ENCODE peak calls at places on chromosomes 1 and 21, in four cellular contexts. One of them, this sample, is unnamed.

GRCh38 chr1:175649416-175649815 is 94.0 kb downstream of the TNR start:
- DNase-seq in psoas muscle: no peak
- DNase-seq in keratinocyte: no peak
- DNase-seq in Panc1: no peak
- DNase-seq in this sample: no peak

GRCh38 chr1:41286486-41286885 is 44.4 kb upstream of the SCMH1 start:
- DNase-seq in psoas muscle: no peak
- DNase-seq in keratinocyte: no peak
- DNase-seq in Panc1: no peak
- DNase-seq in this sample: no peak

GRCh38 chr21:25513810-25514209 is 93.5 kb downstream of the MRPL39 start:
- DNase-seq in psoas muscle: no peak
- DNase-seq in keratinocyte: no peak
- DNase-seq in Panc1: no peak
- DNase-seq in this sample: no peak

GRCh38 chr1:35876988-35877387 is 6.0 kb upstream of the AGO1 start:
- DNase-seq in psoas muscle: no peak
- DNase-seq in keratinocyte: no peak
- DNase-seq in Panc1: no peak
- DNase-seq in this sample: no peak

GRCh38 chr1:6624712-6625578 is at the start of gene THAP3:
- DNase-seq in psoas muscle: peak; percentile 90
- DNase-seq in keratinocyte: no peak
- DNase-seq in Panc1: peak; percentile 78
- DNase-seq in this sample: no peak

GRCh38 chr1:42937141-42937696 is 21.4 kb downstream of the SLC2A1 start:
- DNase-seq in psoas muscle: no peak
- DNase-seq in keratinocyte: peak; percentile 79
- DNase-seq in Panc1: no peak
- DNase-seq in this sample: no peak

GRCh38 chr1:171267391-171267790 is 19.1 kb downstream of the FMO1 start:
- DNase-seq in psoas muscle: no peak
- DNase-seq in keratinocyte: peak; percentile 89
- DNase-seq in Panc1: no peak
- DNase-seq in this sample: no peak

GRCh38 chr1:59640851-59641250 is 173.9 kb upstream of the HOOK1 start:
- DNase-seq in psoas muscle: peak; percentile 49
- DNase-seq in keratinocyte: no peak
- DNase-seq in Panc1: no peak
- DNase-seq in this sample: no peak

GRCh38 chr1:31102501-31102950 is 37.0 kb upstream of the PUM1 start:
- DNase-seq in psoas muscle: no peak
- DNase-seq in keratinocyte: peak; percentile 46
- DNase-seq in Panc1: no peak
- DNase-seq in this sample: no peak

GRCh38 chr1:247448107-247448778 is 9.7 kb downstream of the OR2B11 start:
- DNase-seq in psoas muscle: peak; percentile 66
- DNase-seq in keratinocyte: no peak
- DNase-seq in Panc1: peak; percentile 24
- DNase-seq in this sample: peak; percentile 41

GRCh38 chr21:38696617-38697016 is 109.1 kb upstream of the ETS2 start:
- DNase-seq in psoas muscle: no peak
- DNase-seq in keratinocyte: no peak
- DNase-seq in Panc1: no peak
- DNase-seq in this sample: no peak

GRCh38 chr1:79079770-79080169 is 73.2 kb upstream of the ADGRL4 start:
- DNase-seq in psoas muscle: no peak
- DNase-seq in keratinocyte: no peak
- DNase-seq in Panc1: no peak
- DNase-seq in this sample: peak; percentile 16

GRCh38 chr1:89708727-89709375 is 75.9 kb downstream of the LRRC8C start:
- DNase-seq in psoas muscle: no peak
- DNase-seq in keratinocyte: no peak
- DNase-seq in Panc1: no peak
- DNase-seq in this sample: no peak

GRCh38 chr1:214551436-214552173 is at the start of gene PTPN14:
- DNase-seq in psoas muscle: peak; percentile 90
- DNase-seq in keratinocyte: no peak
- DNase-seq in Panc1: no peak
- DNase-seq in this sample: no peak

GRCh38 chr1:153697873-153698647 is 19.6 kb downstream of the NPR1 start:
- DNase-seq in psoas muscle: peak; percentile 77
- DNase-seq in keratinocyte: no peak
- DNase-seq in Panc1: no peak
- DNase-seq in this sample: no peak

GRCh38 chr21:30194701-30195299 is 21.1 kb downstream of the CLDN8 start:
- DNase-seq in psoas muscle: no peak
- DNase-seq in keratinocyte: peak; percentile 42
- DNase-seq in Panc1: no peak
- DNase-seq in this sample: peak; percentile 4

GRCh38 chr1:94978401-94978800 is 51.5 kb upstream of the CNN3 start:
- DNase-seq in psoas muscle: no peak
- DNase-seq in keratinocyte: no peak
- DNase-seq in Panc1: no peak
- DNase-seq in this sample: no peak

GRCh38 chr1:240341365-240342250 is 249.9 kb downstream of the FMN2 start:
- DNase-seq in psoas muscle: no peak
- DNase-seq in keratinocyte: no peak
- DNase-seq in Panc1: no peak
- DNase-seq in this sample: no peak

GRCh38 chr1:204307334-204307883 is 52.3 kb downstream of the PLEKHA6 start:
- DNase-seq in psoas muscle: no peak
- DNase-seq in keratinocyte: no peak
- DNase-seq in Panc1: no peak
- DNase-seq in this sample: peak; percentile 61

GRCh38 chr1:186739515-186739914 is 59.3 kb upstream of the PTGS2 start:
- DNase-seq in psoas muscle: no peak
- DNase-seq in keratinocyte: no peak
- DNase-seq in Panc1: no peak
- DNase-seq in this sample: no peak

GRCh38 chr1:169024800-169025253 is 81.7 kb upstream of the ATP1B1 start:
- DNase-seq in psoas muscle: no peak
- DNase-seq in keratinocyte: no peak
- DNase-seq in Panc1: no peak
- DNase-seq in this sample: no peak

GRCh38 chr21:32422064-32422463 is 9.6 kb downstream of the EVA1C start:
- DNase-seq in psoas muscle: no peak
- DNase-seq in keratinocyte: no peak
- DNase-seq in Panc1: no peak
- DNase-seq in this sample: no peak

GRCh38 chr1:46246548-46247432 is 773 bp upstream of the RAD54L start:
- DNase-seq in psoas muscle: peak; percentile 40
- DNase-seq in keratinocyte: no peak
- DNase-seq in Panc1: no peak
- DNase-seq in this sample: peak; percentile 60

GRCh38 chr1:14924012-14924452 is 229.5 kb upstream of the TMEM51 start:
- DNase-seq in psoas muscle: peak; percentile 78
- DNase-seq in keratinocyte: no peak
- DNase-seq in Panc1: no peak
- DNase-seq in this sample: no peak

GRCh38 chr1:215665212-215665611 is 98.1 kb downstream of the KCTD3 start:
- DNase-seq in psoas muscle: no peak
- DNase-seq in keratinocyte: no peak
- DNase-seq in Panc1: no peak
- DNase-seq in this sample: no peak

GRCh38 chr1:56773341-56774066 is 45.7 kb downstream of the FYB2 start:
- DNase-seq in psoas muscle: no peak
- DNase-seq in keratinocyte: no peak
- DNase-seq in Panc1: no peak
- DNase-seq in this sample: no peak

GRCh38 chr21:32946654-32947053 is 79.1 kb upstream of the OLIG2 start:
- DNase-seq in psoas muscle: no peak
- DNase-seq in keratinocyte: no peak
- DNase-seq in Panc1: no peak
- DNase-seq in this sample: no peak

GRCh38 chr1:36177589-36178463 is 21.9 kb downstream of the MAP7D1 start:
- DNase-seq in psoas muscle: no peak
- DNase-seq in keratinocyte: no peak
- DNase-seq in Panc1: no peak
- DNase-seq in this sample: no peak

GRCh38 chr1:53754484-53755312 is 15.7 kb upstream of the GLIS1 start:
- DNase-seq in psoas muscle: no peak
- DNase-seq in keratinocyte: no peak
- DNase-seq in Panc1: no peak
- DNase-seq in this sample: peak; percentile 54

GRCh38 chr21:35796834-35797233 is 263.5 kb downstream of the SETD4 start:
- DNase-seq in psoas muscle: no peak
- DNase-seq in keratinocyte: no peak
- DNase-seq in Panc1: no peak
- DNase-seq in this sample: no peak

GRCh38 chr21:36891123-36891522 is 75.3 kb downstream of the HLCS start:
- DNase-seq in psoas muscle: no peak
- DNase-seq in keratinocyte: no peak
- DNase-seq in Panc1: no peak
- DNase-seq in this sample: no peak

GRCh38 chr1:155295942-155296267 is 5.3 kb downstream of the PKLR start:
- DNase-seq in psoas muscle: no peak
- DNase-seq in keratinocyte: no peak
- DNase-seq in Panc1: no peak
- DNase-seq in this sample: no peak

GRCh38 chr1:207050428-207050767 is 610 bp downstream of the YOD1 start:
- DNase-seq in psoas muscle: no peak
- DNase-seq in keratinocyte: no peak
- DNase-seq in Panc1: no peak
- DNase-seq in this sample: no peak

GRCh38 chr1:207047529-207047928 is 3.5 kb downstream of the YOD1 start:
- DNase-seq in psoas muscle: no peak
- DNase-seq in keratinocyte: no peak
- DNase-seq in Panc1: no peak
- DNase-seq in this sample: no peak

GRCh38 chr1:207049974-207050391 is 1.0 kb downstream of the YOD1 start:
- DNase-seq in psoas muscle: no peak
- DNase-seq in keratinocyte: no peak
- DNase-seq in Panc1: no peak
- DNase-seq in this sample: no peak

GRCh38 chr1:207049514-207049913 is 1.5 kb downstream of the YOD1 start:
- DNase-seq in psoas muscle: no peak
- DNase-seq in keratinocyte: no peak
- DNase-seq in Panc1: no peak
- DNase-seq in this sample: no peak

GRCh38 chr1:207049054-207049453 is 2.0 kb downstream of the YOD1 start:
- DNase-seq in psoas muscle: no peak
- DNase-seq in keratinocyte: no peak
- DNase-seq in Panc1: no peak
- DNase-seq in this sample: no peak
- H3K4me1 ChIP-seq in psoas muscle: peaks cover 39% of the 10 kb centered on the region
- H3K4me1 ChIP-seq in keratinocyte: peaks cover 50% of the 10 kb centered on the region
- H3K4me1 ChIP-seq in Panc1: peaks cover 13% of the 10 kb centered on the region
- H3K4me1 ChIP-seq in this sample: no peaks in the 10 kb centered on the region

GRCh38 chr1:179866616-179867015 is 11.0 kb downstream of the TOR1AIP2 start:
- DNase-seq in psoas muscle: no peak
- DNase-seq in keratinocyte: no peak
- DNase-seq in Panc1: no peak
- DNase-seq in this sample: no peak
- H3K9me3 ChIP-seq in psoas muscle: no peaks in the 10 kb centered on the region
- H3K9me3 ChIP-seq in keratinocyte: no peaks in the 10 kb centered on the region
- H3K9me3 ChIP-seq in Panc1: no peaks in the 10 kb centered on the region
- H3K9me3 ChIP-seq in this sample: no peaks in the 10 kb centered on the region

GRCh38 chr1:51439053-51439452 is 80.0 kb downstream of the EPS15 start:
- DNase-seq in psoas muscle: no peak
- DNase-seq in keratinocyte: no peak
- DNase-seq in Panc1: no peak
- DNase-seq in this sample: no peak

GRCh38 chr1:51435902-51436301 is 83.2 kb downstream of the EPS15 start:
- DNase-seq in psoas muscle: no peak
- DNase-seq in keratinocyte: no peak
- DNase-seq in Panc1: no peak
- DNase-seq in this sample: no peak

GRCh38 chr1:51433269-51433971 is 85.6 kb downstream of the EPS15 start:
- DNase-seq in psoas muscle: no peak
- DNase-seq in keratinocyte: no peak
- DNase-seq in Panc1: no peak
- DNase-seq in this sample: no peak

GRCh38 chr1:51439895-51440294 is 79.2 kb downstream of the EPS15 start:
- DNase-seq in psoas muscle: no peak
- DNase-seq in keratinocyte: no peak
- DNase-seq in Panc1: no peak
- DNase-seq in this sample: no peak

GRCh38 chr1:51433972-51434510 is 85.0 kb downstream of the EPS15 start:
- DNase-seq in psoas muscle: no peak
- DNase-seq in keratinocyte: no peak
- DNase-seq in Panc1: no peak
- DNase-seq in this sample: no peak
- H3K4me1 ChIP-seq in psoas muscle: no peaks in the 10 kb centered on the region
- H3K4me1 ChIP-seq in keratinocyte: peaks cover 7% of the 10 kb centered on the region
- H3K4me1 ChIP-seq in Panc1: no peaks in the 10 kb centered on the region
- H3K4me1 ChIP-seq in this sample: no peaks in the 10 kb centered on the region

GRCh38 chr1:12640958-12641272 is 3.0 kb upstream of the AADACL4 start:
- DNase-seq in psoas muscle: no peak
- DNase-seq in keratinocyte: no peak
- DNase-seq in Panc1: no peak
- DNase-seq in this sample: no peak
- H3K9me3 ChIP-seq in psoas muscle: peaks cover 21% of the 10 kb centered on the region
- H3K9me3 ChIP-seq in keratinocyte: peaks cover 6% of the 10 kb centered on the region
- H3K9me3 ChIP-seq in Panc1: peaks cover 10% of the 10 kb centered on the region
- H3K9me3 ChIP-seq in this sample: peaks cover 4% of the 10 kb centered on the region

DNA sequence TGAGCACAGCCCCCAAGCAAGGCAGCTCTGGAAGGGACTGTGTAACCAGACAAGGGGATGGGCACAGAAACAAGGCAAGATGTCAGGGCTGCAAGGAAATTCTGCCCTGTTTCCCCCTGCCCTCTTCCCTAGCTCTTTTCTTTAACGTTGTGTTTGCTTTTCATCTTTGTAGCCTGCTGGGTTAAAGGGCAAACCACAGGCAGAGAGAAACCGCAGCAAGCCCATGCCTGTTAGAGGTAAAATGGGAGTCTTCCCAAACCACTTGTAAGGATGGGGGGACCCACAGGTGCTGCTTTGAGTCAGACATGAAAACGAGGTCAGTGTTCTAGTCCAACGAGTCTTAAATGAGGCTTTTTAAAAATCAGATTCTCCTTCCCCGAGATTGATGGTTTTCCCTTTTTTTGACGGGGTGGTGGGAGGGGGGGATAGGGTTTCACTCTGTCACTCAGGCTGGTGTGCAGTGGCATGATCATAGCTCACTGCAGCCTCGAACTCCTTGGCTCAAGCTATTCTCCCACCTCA is 13.3 kb downstream of the TGFBR3 start:
- DNase-seq in psoas muscle: no peak
- DNase-seq in keratinocyte: no peak
- DNase-seq in Panc1: no peak
- DNase-seq in this sample: no peak
- H3K4me1 ChIP-seq in psoas muscle: peaks cover 17% of the 10 kb centered on the region
- H3K4me1 ChIP-seq in keratinocyte: peaks cover 17% of the 10 kb centered on the region
- H3K4me1 ChIP-seq in Panc1: peaks cover 36% of the 10 kb centered on the region
- H3K4me1 ChIP-seq in this sample: no peaks in the 10 kb centered on the region